ENCODE peak calls at places on chromosome 22, in ten cellular contexts. T, S, M, V, R, N, E, Y, X and C are unnamed samples.
A peak's percentile ranks its signal among the peaks of the same experiment; 100 is the strongest.

GRCh38 chr22:28703436-28703835 is 23.8 kb upstream of the TTC28 start:
- DNase-seq in T (no peak), S (no peak), M (no peak), V (no peak), R (no peak), N (no peak), E (no peak), Y (no peak), X (no peak), C (no peak)

GRCh38 chr22:23536821-23537345 is 43.2 kb downstream of the IGLL1 start:
- DNase-seq in T (no peak), S (no peak), M (peak; percentile 12), V (no peak), R (no peak), N (no peak), E (no peak), Y (no peak), X (no peak), C (no peak)

GRCh38 chr22:44410396-44411056 is 87.5 kb downstream of the RTL6 start:
- DNase-seq in T (no peak), S (no peak), M (no peak), V (peak; percentile 62), R (no peak), N (no peak), E (peak; percentile 52), Y (peak; percentile 63), X (no peak), C (no peak)

GRCh38 chr22:47626428-47627390 is 864.3 kb downstream of the TBC1D22A start:
- DNase-seq in T (no peak), S (no peak), M (no peak), V (no peak), R (no peak), N (no peak), E (no peak), Y (peak; percentile 53), X (no peak), C (no peak)

GRCh38 chr22:50576070-50576469 is 2.2 kb downstream of the CPT1B start:
- DNase-seq in T (no peak), S (peak; percentile 61), M (no peak), V (no peak), R (no peak), N (peak; percentile 78), E (peak; percentile 51), Y (no peak), X (peak; percentile 48), C (peak; percentile 19)

GRCh38 chr22:35914665-35915476 is 113.8 kb downstream of the RBFOX2 start:
- DNase-seq in T (peak; percentile 55), S (peak; percentile 94), M (peak; percentile 85), V (peak; percentile 58), R (peak; percentile 75), N (peak; percentile 97), E (peak; percentile 91), Y (no peak), X (peak; percentile 94), C (peak; percentile 77)

GRCh38 chr22:27372969-27373670 is 428.4 kb downstream of the MN1 start:
- DNase-seq in T (no peak), S (peak; percentile 96), M (no peak), V (peak; percentile 65), R (no peak), N (peak; percentile 94), E (peak; percentile 68), Y (no peak), X (no peak), C (no peak)

GRCh38 chr22:21917206-21917958 is 35.3 kb downstream of the PPM1F start:
- DNase-seq in T (peak; percentile 36), S (no peak), M (peak; percentile 69), V (peak; percentile 55), R (no peak), N (peak; percentile 55), E (no peak), Y (no peak), X (no peak), C (no peak)

DNA sequence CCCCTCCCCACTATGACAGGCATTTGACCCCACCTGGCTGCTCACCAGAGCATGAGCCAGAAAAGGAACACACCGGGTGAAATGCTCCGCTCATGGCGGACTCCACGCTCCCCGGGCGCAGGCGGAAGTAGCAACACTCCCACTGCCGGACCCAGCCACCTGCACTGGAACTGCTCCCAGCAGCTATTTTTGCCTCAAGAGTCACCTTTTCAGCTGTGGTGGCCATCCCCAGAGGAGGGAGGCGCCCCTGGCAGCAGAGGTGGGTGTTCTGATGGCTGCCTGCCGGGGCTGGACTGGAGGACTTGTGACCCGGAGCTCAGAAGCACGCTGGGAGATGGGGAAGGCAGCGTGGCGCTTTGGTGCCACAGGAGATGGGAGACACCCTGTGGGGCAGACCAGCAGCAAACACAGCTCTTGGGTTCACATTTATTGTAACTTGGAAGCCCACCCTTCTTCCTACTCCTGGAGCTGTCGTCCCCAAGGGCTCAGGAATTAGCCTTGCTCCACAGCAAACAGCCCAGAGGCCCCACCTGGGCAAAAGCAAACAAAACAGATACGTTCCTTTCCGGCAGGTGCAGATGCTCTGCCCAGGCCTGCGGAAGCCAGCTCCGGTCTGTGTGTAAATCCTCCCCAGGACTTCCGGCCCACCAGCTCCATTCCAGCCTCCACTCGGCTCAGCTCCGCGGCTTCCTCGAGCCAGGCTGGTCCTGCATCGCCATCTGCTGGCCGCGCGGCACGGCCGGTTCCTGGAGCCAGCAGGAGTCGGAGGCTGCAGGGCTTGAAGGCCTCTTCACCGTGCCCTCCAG is 3.7 kb downstream of the RPS19BP1 start:
- DNase-seq in T (peak; percentile 95), S (peak; percentile 95), M (peak; percentile 94), V (peak; percentile 95), R (peak; percentile 84), N (peak; percentile 96), E (peak; percentile 71), Y (peak; percentile 97), X (peak; percentile 94), C (peak; percentile 85)
- H3K4me3 ChIP-seq in T (peak overlapping the region; percentile 54), S (no peak overlapping the region), M (no peak overlapping the region), V (peak overlapping the region; percentile 18), R (peak overlapping the region; percentile 29), N (peak overlapping the region; percentile 9), E (no peak overlapping the region), Y (peak overlapping the region; percentile 37), X (no peak overlapping the region), C (no peak overlapping the region)

GRCh38 chr22:42821386-42821785 is 35.7 kb downstream of the ARFGAP3 start:
- DNase-seq in T (no peak), S (no peak), M (no peak), V (no peak), R (no peak), N (no peak), E (no peak), Y (no peak), X (no peak), C (no peak)

GRCh38 chr22:42816339-42816738 is 40.7 kb downstream of the ARFGAP3 start:
- DNase-seq in T (no peak), S (no peak), M (no peak), V (no peak), R (no peak), N (no peak), E (peak; percentile 68), Y (no peak), X (no peak), C (no peak)

GRCh38 chr22:42819412-42820069 is 37.5 kb downstream of the ARFGAP3 start:
- DNase-seq in T (no peak), S (no peak), M (peak; percentile 9), V (no peak), R (no peak), N (no peak), E (no peak), Y (no peak), X (no peak), C (no peak)

GRCh38 chr22:42817556-42817955 is 39.5 kb downstream of the ARFGAP3 start:
- DNase-seq in T (no peak), S (no peak), M (no peak), V (no peak), R (no peak), N (no peak), E (no peak), Y (no peak), X (no peak), C (no peak)

DNA sequence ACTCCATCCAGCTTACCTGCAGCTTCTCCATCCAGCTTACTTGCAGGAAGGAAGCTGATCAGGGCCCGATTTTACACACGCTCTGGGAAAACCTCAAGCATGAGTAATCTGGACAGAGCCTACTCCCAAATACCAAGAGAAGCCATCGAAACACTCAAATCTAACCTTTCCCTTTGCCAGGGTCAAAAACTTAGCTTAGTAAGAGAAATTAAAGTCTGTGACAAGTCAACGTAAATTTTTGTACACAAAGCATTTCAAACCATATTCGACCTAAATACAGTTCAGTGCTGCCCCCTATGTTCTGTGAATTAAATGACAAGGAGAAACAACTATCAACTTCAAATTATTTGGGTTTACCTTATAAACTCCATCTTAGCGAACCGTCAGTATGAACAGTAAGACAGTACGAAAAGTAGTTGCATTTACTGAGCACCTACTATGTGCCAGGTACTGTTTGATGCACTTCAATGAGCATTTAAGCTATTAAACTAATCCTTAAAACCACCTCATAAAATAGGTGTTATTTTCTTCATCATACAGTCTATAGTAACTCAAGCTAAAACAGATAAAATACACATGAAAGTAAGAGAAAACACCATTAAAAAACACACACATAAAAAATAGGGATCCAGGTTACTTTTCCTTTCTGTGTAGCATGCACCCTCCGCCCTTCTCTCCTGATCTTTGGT is 36.9 kb downstream of the ARFGAP3 start:
- DNase-seq in T (no peak), S (peak; percentile 40), M (peak; percentile 9), V (no peak), R (peak; percentile 51), N (peak; percentile 78), E (peak; percentile 75), Y (no peak), X (peak; percentile 74), C (peak; percentile 55)
- TF ChIP-seq CTCF in T (peak; percentile 75), S (peak; percentile 68), M (no peak), V (no peak), R (peak; percentile 62), N (peak; percentile 84), E (peak; percentile 52), Y (peak; percentile 79), X (peak; percentile 36), C (peak; percentile 43)

DNA sequence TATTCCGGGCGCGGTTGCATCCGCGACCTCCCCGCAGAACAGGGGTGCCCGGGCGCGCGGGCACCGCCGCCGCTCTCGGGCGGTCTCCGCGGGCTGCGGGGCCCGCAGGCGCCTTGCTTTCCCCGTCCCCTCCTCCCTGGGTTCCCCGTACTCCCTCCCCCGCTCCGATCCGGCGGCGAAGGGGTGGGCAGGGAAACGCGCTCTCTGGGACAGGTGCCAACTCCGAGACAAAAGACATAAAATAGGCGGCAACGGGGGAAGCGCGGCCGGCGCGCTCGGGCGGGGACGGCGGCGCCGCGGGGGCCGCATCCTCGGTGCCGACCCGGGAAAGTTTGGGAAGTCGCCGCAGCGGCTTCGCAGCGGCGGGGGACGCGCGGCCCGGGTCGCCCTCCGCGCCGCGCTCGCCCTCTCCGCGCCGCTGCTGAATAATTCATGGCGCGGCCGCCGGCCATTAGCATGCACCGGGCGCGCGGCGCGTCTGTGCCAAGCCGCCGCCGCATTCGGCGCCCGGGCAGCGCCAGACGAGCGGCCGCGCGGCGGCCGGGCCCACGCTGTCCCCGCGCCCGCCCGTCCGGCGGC is 78.8 kb upstream of the PPARA start:
- DNase-seq in T (peak; percentile 97), S (peak; percentile 74), M (peak; percentile 94), V (peak; percentile 91), R (peak; percentile 79), N (peak; percentile 59), E (peak; percentile 77), Y (peak; percentile 98), X (peak; percentile 97), C (peak; percentile 95)
- H3K4me3 ChIP-seq in T (peak overlapping the region; percentile 95), S (peak overlapping the region; percentile 63), M (peak overlapping the region; percentile 80), V (peak overlapping the region; percentile 83), R (peak overlapping the region; percentile 86), N (peak overlapping the region; percentile 65), E (peak overlapping the region; percentile 92), Y (peak overlapping the region; percentile 50), X (peak overlapping the region; percentile 71), C (peak overlapping the region; percentile 98)

DNA sequence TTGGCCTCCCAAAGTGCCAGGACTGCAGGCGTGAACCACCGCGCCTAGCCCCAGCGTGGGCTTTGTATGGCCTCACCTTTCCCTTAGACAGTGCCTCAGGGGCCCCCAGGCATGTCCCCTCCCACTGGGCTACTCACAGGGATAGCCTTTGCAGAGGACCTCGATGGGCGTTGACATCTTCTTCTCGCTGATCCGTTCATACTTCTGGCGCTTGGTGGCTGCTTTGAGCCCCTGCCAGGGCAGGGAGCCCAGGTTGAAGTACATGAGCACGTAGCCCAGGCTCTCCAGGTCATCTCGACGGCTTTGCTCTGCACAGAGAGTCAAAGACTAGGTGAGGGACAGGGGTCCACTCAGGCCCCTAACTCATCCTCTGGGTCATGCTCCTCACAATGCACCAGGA is 17.5 kb downstream of the CSNK1E start:
- DNase-seq in T (no peak), S (no peak), M (no peak), V (no peak), R (no peak), N (no peak), E (no peak), Y (no peak), X (no peak), C (no peak)
- TF ChIP-seq CTCF in T (no peak), S (no peak), M (no peak), V (no peak), R (no peak), N (no peak), E (no peak), Y (no peak), X (no peak), C (no peak)